ENCODE peak calls at places on chromosomes 16 and 17, in four cellular contexts. O, B, V and A are unnamed samples.

GRCh38 chr16:10980811-10981210 is 36.4 kb downstream of the CLEC16A start:
- DNase-seq in O (no peak), V (no peak), B (no peak), A (no peak)

GRCh38 chr16:55035037-55035436 is 104.4 kb downstream of the IRX5 start:
- DNase-seq in O (no peak), V (no peak), B (no peak), A (peak; percentile 56)

GRCh38 chr17:43940630-43941029 is 1.6 kb downstream of the PPY start:
- DNase-seq in B (no peak), V (peak; percentile 16), O (no peak), A (peak; percentile 46)

GRCh38 chr17:58335061-58335731 is 6.6 kb upstream of the TSPOAP1 start:
- DNase-seq in O (no peak), B (no peak), V (no peak), A (no peak)

GRCh38 chr17:73910216-73910615 is 266.0 kb upstream of the SDK2 start:
- DNase-seq in V (no peak), B (no peak), O (no peak), A (no peak)

GRCh38 chr17:44915321-44915726 is at the start of gene GFAP:
- DNase-seq in V (no peak), B (no peak), O (no peak), A (no peak)

GRCh38 chr16:2285731-2286191 is 17.8 kb upstream of the RNPS1 start:
- DNase-seq in V (no peak), O (no peak), B (no peak), A (no peak)

GRCh38 chr17:82424001-82424862 is 5.8 kb upstream of the OGFOD3 start:
- DNase-seq in V (no peak), B (no peak), O (no peak), A (peak; percentile 60)

GRCh38 chr16:85563515-85564276 is 49.4 kb upstream of the GSE1 start:
- DNase-seq in O (peak; percentile 79), V (peak; percentile 75), B (no peak), A (no peak)

GRCh38 chr16:1959269-1960039 is at the start of gene NDUFB10:
- DNase-seq in V (peak; percentile 88), O (peak; percentile 94), B (peak; percentile 51), A (peak; percentile 94)

GRCh38 chr17:16380640-16381495 is at the start of gene UBB:
- DNase-seq in O (peak; percentile 98), V (peak; percentile 98), B (peak; percentile 89), A (peak; percentile 97)

GRCh38 chr16:14303182-14303618 is 232.1 kb downstream of the MRTFB start:
- DNase-seq in B (no peak), V (no peak), O (no peak), A (peak; percentile 20)

GRCh38 chr16:17177242-17177967 is 293.4 kb downstream of the XYLT1 start:
- DNase-seq in B (no peak), V (no peak), O (no peak), A (no peak)

GRCh38 chr17:81401727-81402529 is 6.7 kb downstream of the BAHCC1 start:
- DNase-seq in V (peak; percentile 41), B (no peak), O (no peak), A (peak; percentile 65)

DNA sequence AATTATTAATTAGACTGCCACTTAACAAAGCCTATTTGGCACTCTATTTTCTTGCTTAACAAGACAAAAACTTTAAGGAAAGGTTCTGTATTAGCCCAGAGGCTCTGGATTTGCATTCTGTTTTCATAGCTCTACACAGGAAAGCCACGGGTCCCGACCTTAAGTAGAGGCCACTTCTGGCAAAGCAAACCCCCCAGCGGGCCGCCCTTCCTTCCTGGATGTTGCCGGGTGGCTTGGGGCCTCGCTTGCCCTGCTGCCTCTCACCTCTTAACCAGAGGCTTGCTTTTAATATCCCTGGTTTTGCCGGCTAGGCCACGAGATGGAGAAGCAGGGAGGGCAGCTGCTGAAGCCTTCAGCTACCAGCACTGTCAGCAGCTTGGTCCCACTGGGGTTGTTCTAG is 4.4 kb downstream of the RTN4RL1 start:
- DNase-seq in B (no peak), O (no peak), V (peak; percentile 53), A (no peak)
- H3K27ac ChIP-seq in B (no peak overlapping the region), O (no peak overlapping the region), V (no peak overlapping the region), A (no peak overlapping the region)

GRCh38 chr17:27281438-27281837 is 12.5 kb upstream of the WSB1 start:
- DNase-seq in V (no peak), O (no peak), B (no peak), A (no peak)

GRCh38 chr17:27284811-27285415 is 9.0 kb upstream of the WSB1 start:
- DNase-seq in O (no peak), V (peak; percentile 93), B (no peak), A (no peak)

GRCh38 chr17:27285501-27285900 is 8.4 kb upstream of the WSB1 start:
- DNase-seq in O (no peak), V (no peak), B (no peak), A (no peak)

GRCh38 chr17:27282054-27282501 is 11.8 kb upstream of the WSB1 start:
- DNase-seq in O (no peak), B (no peak), V (no peak), A (no peak)

GRCh38 chr17:27283057-27283456 is 10.9 kb upstream of the WSB1 start:
- DNase-seq in V (no peak), O (no peak), B (no peak), A (no peak)
- H3K4me1 ChIP-seq in V (peaks cover 30% of the 10 kb centered on the region), O (no peaks in the 10 kb centered on the region), B (no peaks in the 10 kb centered on the region), A (peaks cover 7% of the 10 kb centered on the region)

DNA sequence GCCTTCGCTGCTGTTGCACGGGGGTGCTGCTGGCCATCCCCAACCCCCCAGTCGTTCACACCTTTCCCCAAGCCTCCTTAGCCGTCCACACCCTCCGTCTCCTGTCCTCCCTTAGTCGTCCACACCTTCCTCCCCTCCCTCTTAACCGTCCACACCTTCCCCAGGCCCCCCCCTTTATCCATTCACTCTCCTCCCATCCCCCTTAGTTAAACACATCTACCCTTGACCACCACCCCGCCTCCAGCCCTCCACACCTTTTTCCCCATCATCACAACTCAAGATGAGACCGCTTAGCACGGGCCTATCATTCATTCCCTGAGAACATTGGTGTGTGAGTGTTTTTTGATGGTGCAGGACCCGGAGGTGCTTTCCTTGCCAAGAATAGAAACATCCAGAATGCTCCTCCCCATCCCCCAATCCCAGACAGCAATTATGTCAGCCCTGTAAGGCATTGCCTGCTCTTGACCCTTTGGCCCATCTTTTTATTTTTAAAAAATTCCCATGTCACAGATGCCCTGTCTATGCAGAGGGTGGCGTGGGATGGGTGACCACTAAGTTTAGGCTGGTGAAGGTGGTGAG is 1.4 kb downstream of the TENT4B start:
- DNase-seq in V (peak; percentile 35), O (peak; percentile 37), B (no peak), A (peak; percentile 37)
- H3K27ac ChIP-seq in V (no peak overlapping the region), O (peak overlapping the region; percentile 76), B (peak overlapping the region; percentile 78), A (peak overlapping the region; percentile 81)

GRCh38 chr16:89955001-89955685 is 6.6 kb downstream of the DEF8 start:
- DNase-seq in B (no peak), V (no peak), O (no peak), A (no peak)
- H3K4me1 ChIP-seq in B (no peaks in the 10 kb centered on the region), V (no peaks in the 10 kb centered on the region), O (no peaks in the 10 kb centered on the region), A (no peaks in the 10 kb centered on the region)

DNA sequence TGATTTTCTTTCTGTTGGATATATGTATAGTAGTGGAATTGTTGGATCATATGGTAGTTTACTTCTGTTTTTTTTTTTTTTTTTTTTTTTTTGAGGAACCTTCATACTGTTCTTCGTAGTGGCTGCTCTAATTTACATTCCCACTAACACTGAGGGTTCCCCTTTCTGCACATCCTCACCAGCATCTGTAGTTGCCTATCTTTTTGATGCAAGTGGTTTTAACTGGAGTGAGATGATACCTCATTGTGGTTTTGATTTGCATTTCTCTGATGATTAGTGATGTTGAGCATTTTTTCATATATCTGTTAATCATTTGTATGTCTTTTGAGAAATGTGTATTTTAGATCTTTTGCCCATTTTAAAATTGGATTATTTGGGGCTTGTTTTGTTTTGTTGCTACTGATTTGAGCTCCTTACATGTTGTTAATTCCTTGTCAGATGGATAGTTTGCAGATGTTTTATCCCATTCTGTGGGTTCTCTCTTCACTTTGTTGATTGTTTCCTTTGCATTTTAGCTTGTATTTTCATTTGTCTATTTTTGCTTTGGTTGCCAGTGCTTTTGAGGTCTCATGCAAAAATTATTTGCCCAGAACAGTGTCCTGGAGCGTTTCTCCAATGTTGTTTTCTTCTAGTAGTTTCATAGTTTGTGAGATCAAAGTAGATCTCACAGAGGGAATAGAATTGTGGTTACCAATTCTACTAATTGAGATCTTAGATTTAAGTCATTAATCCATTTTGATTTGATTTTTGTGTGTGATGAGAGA is 25.0 kb upstream of the BCAS3 start:
- DNase-seq in V (no peak), B (no peak), O (no peak), A (no peak)
- H3K27ac ChIP-seq in V (no peak overlapping the region), B (no peak overlapping the region), O (no peak overlapping the region), A (no peak overlapping the region)

DNA sequence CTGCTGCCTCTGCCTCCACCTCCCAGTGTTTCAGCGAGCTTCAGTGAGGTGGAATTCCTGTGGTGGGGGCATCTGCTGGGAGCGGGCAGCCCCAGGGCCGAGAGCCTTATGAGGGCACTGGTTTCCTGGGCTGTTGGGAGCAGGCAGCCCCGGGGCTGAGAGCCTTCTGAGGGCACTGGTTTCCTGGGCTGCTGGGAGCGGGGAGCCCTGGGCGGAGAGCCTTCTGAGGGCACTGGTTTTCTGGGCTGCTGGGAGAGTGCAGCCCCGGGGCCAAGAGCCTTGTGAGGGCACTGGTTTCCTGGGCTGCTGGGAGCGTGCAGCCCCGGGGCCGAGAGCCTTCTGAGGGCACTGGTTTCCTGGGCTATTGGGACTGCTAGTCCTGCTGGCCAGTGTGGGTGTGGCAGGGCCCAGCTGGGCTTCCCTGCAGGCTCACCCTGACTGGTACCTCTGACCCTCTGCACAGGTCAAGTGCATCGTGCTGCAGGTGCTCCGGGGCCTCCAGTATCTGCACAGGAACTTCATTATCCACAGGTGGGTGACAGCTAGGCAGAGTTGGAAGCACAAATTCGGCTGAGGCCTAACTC is 5.6 kb downstream of the CDK10 start:
- DNase-seq in V (no peak), O (no peak), B (no peak), A (no peak)
- H3K4me1 ChIP-seq in V (peaks cover 4% of the 10 kb centered on the region), O (peaks cover 6% of the 10 kb centered on the region), B (peaks cover 5% of the 10 kb centered on the region), A (peaks cover 7% of the 10 kb centered on the region)

DNA sequence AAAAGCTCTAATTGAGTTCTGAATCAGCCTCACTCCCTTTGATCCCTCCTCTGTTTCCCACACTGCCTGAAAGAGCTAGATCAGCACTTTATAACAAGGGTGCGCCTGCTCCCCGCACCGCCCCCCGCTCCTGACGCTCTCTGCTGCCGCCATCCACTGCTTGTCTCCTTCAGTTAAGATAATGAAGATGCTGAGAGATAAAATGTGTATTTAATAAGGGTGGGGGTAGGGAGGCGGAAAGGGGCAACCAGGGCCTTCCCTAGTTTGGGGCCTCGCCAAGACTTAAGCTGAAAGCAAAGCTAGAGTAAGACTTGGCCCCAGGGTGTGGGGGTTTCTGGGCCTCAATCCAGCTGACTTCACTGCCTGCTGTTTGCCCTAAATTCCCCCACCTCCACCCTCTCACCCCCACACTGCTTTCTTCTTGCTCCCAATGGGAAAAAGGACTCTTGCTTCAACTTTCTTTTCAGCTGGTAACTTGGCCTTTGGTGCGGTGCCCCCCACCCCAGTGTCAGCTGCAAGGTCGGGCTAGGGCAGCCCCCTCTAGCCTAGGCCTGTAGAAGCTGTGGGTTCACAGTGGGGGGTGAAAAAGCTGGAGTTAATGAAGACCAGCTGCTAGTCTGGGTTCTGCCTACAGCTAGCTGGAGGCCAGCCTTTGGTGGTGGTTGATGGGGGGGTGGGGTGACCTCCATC is 1.8 kb upstream of the RARA start:
- DNase-seq in V (no peak), O (no peak), B (no peak), A (peak; percentile 81)
- H3K27ac ChIP-seq in V (no peak overlapping the region), O (peak overlapping the region; percentile 51), B (no peak overlapping the region), A (peak overlapping the region; percentile 56)

DNA sequence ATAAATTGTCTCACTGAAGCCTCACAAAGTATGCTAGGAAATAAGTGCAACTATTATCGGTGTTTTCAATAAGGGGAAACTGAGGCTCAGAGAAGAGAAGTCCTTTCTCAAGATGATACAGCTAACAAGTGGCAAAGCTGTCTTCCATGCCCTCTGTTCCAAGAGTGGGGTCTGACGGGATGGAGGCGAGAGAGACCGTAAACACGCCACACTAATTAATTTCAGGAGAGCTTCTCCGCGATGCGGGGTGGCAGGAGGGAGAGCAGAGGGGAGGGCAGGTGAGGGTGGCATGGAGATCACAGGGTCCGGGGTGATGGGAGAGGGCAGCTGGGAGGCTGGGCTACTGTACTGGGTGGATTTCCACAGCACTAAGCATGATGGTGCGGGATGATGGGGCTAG is 80.3 kb downstream of the MYH11 start:
- DNase-seq in V (no peak), B (no peak), O (no peak), A (no peak)
- H3K4me1 ChIP-seq in V (no peaks in the 10 kb centered on the region), B (peaks cover 17% of the 10 kb centered on the region), O (no peaks in the 10 kb centered on the region), A (no peaks in the 10 kb centered on the region)